ENCODE peak calls at places on chromosomes 16 and 17, in six cellular contexts. One of them, this sample, is unnamed.

GRCh38 chr16:23388786-23389185 is 64.2 kb downstream of the COG7 start:
- DNase-seq in GM23248: no peak
- DNase-seq in GM23338: no peak
- DNase-seq in MM.1S: no peak
- DNase-seq in PC-3: no peak
- DNase-seq in neural progenitor cell: no peak
- DNase-seq in this sample: no peak

GRCh38 chr16:27154573-27155521 is 48.5 kb upstream of the KDM8 start:
- DNase-seq in GM23248: peak; percentile 48
- DNase-seq in GM23338: peak; percentile 88
- DNase-seq in MM.1S: peak; percentile 40
- DNase-seq in PC-3: peak; percentile 41
- DNase-seq in neural progenitor cell: peak; percentile 81
- DNase-seq in this sample: peak; percentile 47

GRCh38 chr17:45149037-45149668 is 878 bp downstream of the HEXIM1 start:
- DNase-seq in GM23248: peak; percentile 91
- DNase-seq in GM23338: peak; percentile 93
- DNase-seq in MM.1S: peak; percentile 76
- DNase-seq in PC-3: peak; percentile 91
- DNase-seq in neural progenitor cell: peak; percentile 95
- DNase-seq in this sample: peak; percentile 84

GRCh38 chr16:28984619-28985135 is at the start of gene LAT:
- DNase-seq in GM23248: peak; percentile 33
- DNase-seq in GM23338: no peak
- DNase-seq in MM.1S: peak; percentile 69
- DNase-seq in PC-3: no peak
- DNase-seq in neural progenitor cell: no peak
- DNase-seq in this sample: no peak

GRCh38 chr17:11205656-11206055 is 35.4 kb upstream of the SHISA6 start:
- DNase-seq in GM23248: no peak
- DNase-seq in GM23338: no peak
- DNase-seq in MM.1S: no peak
- DNase-seq in PC-3: no peak
- DNase-seq in neural progenitor cell: no peak
- DNase-seq in this sample: no peak

GRCh38 chr17:42651392-42651791 is 7.7 kb upstream of the TUBG2 start:
- DNase-seq in GM23248: no peak
- DNase-seq in GM23338: no peak
- DNase-seq in MM.1S: no peak
- DNase-seq in PC-3: no peak
- DNase-seq in neural progenitor cell: no peak
- DNase-seq in this sample: no peak

GRCh38 chr17:45131616-45132301 is 556 bp downstream of the PLCD3 start:
- DNase-seq in GM23248: peak; percentile 56
- DNase-seq in GM23338: peak; percentile 86
- DNase-seq in MM.1S: no peak
- DNase-seq in PC-3: peak; percentile 59
- DNase-seq in neural progenitor cell: peak; percentile 82
- DNase-seq in this sample: peak; percentile 44

GRCh38 chr17:72576289-72576759 is 455.5 kb downstream of the SOX9 start:
- DNase-seq in GM23248: no peak
- DNase-seq in GM23338: peak; percentile 72
- DNase-seq in MM.1S: no peak
- DNase-seq in PC-3: no peak
- DNase-seq in neural progenitor cell: peak; percentile 78
- DNase-seq in this sample: peak; percentile 2

GRCh38 chr16:19858006-19858653 is 26.5 kb downstream of the GPRC5B start:
- DNase-seq in GM23248: no peak
- DNase-seq in GM23338: no peak
- DNase-seq in MM.1S: no peak
- DNase-seq in PC-3: no peak
- DNase-seq in neural progenitor cell: no peak
- DNase-seq in this sample: no peak

GRCh38 chr17:67208232-67208631 is 36.8 kb downstream of the HELZ start:
- DNase-seq in GM23248: no peak
- DNase-seq in GM23338: no peak
- DNase-seq in MM.1S: no peak
- DNase-seq in PC-3: no peak
- DNase-seq in neural progenitor cell: no peak
- DNase-seq in this sample: no peak

GRCh38 chr17:78131172-78132085 is 858 bp downstream of the TMC8 start:
- DNase-seq in GM23248: peak; percentile 41
- DNase-seq in GM23338: no peak
- DNase-seq in MM.1S: peak; percentile 35
- DNase-seq in PC-3: no peak
- DNase-seq in neural progenitor cell: peak; percentile 42
- DNase-seq in this sample: no peak

GRCh38 chr16:67846320-67847063 is at the start of gene NUTF2:
- DNase-seq in GM23248: peak; percentile 97
- DNase-seq in GM23338: peak; percentile 98
- DNase-seq in MM.1S: peak; percentile 96
- DNase-seq in PC-3: peak; percentile 85
- DNase-seq in neural progenitor cell: peak; percentile 99
- DNase-seq in this sample: peak; percentile 83

GRCh38 chr17:632551-632950 is 82.1 kb downstream of the VPS53 start:
- DNase-seq in GM23248: no peak
- DNase-seq in GM23338: no peak
- DNase-seq in MM.1S: no peak
- DNase-seq in PC-3: no peak
- DNase-seq in neural progenitor cell: no peak
- DNase-seq in this sample: no peak

GRCh38 chr17:19384723-19385391 is 2.1 kb downstream of the MFAP4 start:
- DNase-seq in GM23248: peak; percentile 88
- DNase-seq in GM23338: peak; percentile 29
- DNase-seq in MM.1S: no peak
- DNase-seq in PC-3: no peak
- DNase-seq in neural progenitor cell: no peak
- DNase-seq in this sample: no peak

GRCh38 chr16:87169509-87169985 is 147.6 kb downstream of the C16orf95 start:
- DNase-seq in GM23248: peak; percentile 61
- DNase-seq in GM23338: no peak
- DNase-seq in MM.1S: no peak
- DNase-seq in PC-3: no peak
- DNase-seq in neural progenitor cell: no peak
- DNase-seq in this sample: no peak

GRCh38 chr17:238964-239259 is 57.5 kb upstream of the DOC2B start:
- DNase-seq in GM23248: no peak
- DNase-seq in GM23338: no peak
- DNase-seq in MM.1S: no peak
- DNase-seq in PC-3: no peak
- DNase-seq in neural progenitor cell: no peak
- DNase-seq in this sample: no peak

GRCh38 chr17:48520631-48521045 is 10.2 kb downstream of the HOXB1 start:
- DNase-seq in GM23248: peak; percentile 66
- DNase-seq in GM23338: peak; percentile 88
- DNase-seq in MM.1S: no peak
- DNase-seq in PC-3: peak; percentile 66
- DNase-seq in neural progenitor cell: peak; percentile 68
- DNase-seq in this sample: no peak

GRCh38 chr17:57785032-57785431 is 39.9 kb upstream of the CCDC182 start:
- DNase-seq in GM23248: no peak
- DNase-seq in GM23338: no peak
- DNase-seq in MM.1S: no peak
- DNase-seq in PC-3: no peak
- DNase-seq in neural progenitor cell: no peak
- DNase-seq in this sample: no peak

GRCh38 chr17:8555062-8555461 is 75.5 kb downstream of the MYH10 start:
- DNase-seq in GM23248: peak; percentile 13
- DNase-seq in GM23338: no peak
- DNase-seq in MM.1S: no peak
- DNase-seq in PC-3: peak; percentile 51
- DNase-seq in neural progenitor cell: no peak
- DNase-seq in this sample: no peak

GRCh38 chr16:54928016-54928356 is 2.7 kb upstream of the IRX5 start:
- DNase-seq in GM23248: peak; percentile 75
- DNase-seq in GM23338: peak; percentile 30
- DNase-seq in MM.1S: peak; percentile 45
- DNase-seq in PC-3: no peak
- DNase-seq in neural progenitor cell: peak; percentile 51
- DNase-seq in this sample: peak; percentile 38

GRCh38 chr17:82374626-82375331 is 3.2 kb downstream of the UTS2R start:
- DNase-seq in GM23248: no peak
- DNase-seq in GM23338: peak; percentile 77
- DNase-seq in MM.1S: no peak
- DNase-seq in PC-3: no peak
- DNase-seq in neural progenitor cell: no peak
- DNase-seq in this sample: no peak

GRCh38 chr17:42183741-42184711 is 1.2 kb downstream of the HCRT start:
- DNase-seq in GM23248: peak; percentile 86
- DNase-seq in GM23338: peak; percentile 89
- DNase-seq in MM.1S: peak; percentile 89
- DNase-seq in PC-3: no peak
- DNase-seq in neural progenitor cell: peak; percentile 95
- DNase-seq in this sample: no peak

GRCh38 chr16:55615071-55615470 is 40.7 kb upstream of the SLC6A2 start:
- DNase-seq in GM23248: no peak
- DNase-seq in GM23338: no peak
- DNase-seq in MM.1S: no peak
- DNase-seq in PC-3: no peak
- DNase-seq in neural progenitor cell: no peak
- DNase-seq in this sample: no peak

GRCh38 chr17:2904135-2904534 is 107.9 kb downstream of the RAP1GAP2 start:
- DNase-seq in GM23248: peak; percentile 58
- DNase-seq in GM23338: peak; percentile 72
- DNase-seq in MM.1S: no peak
- DNase-seq in PC-3: no peak
- DNase-seq in neural progenitor cell: peak; percentile 56
- DNase-seq in this sample: no peak

GRCh38 chr17:64128787-64129514 is 993 bp downstream of the ERN1 start:
- DNase-seq in GM23248: peak; percentile 68
- DNase-seq in GM23338: peak; percentile 41
- DNase-seq in MM.1S: no peak
- DNase-seq in PC-3: peak; percentile 59
- DNase-seq in neural progenitor cell: no peak
- DNase-seq in this sample: peak; percentile 34

GRCh38 chr16:49282690-49283375 is 1.2 kb upstream of the CBLN1 start:
- DNase-seq in GM23248: no peak
- DNase-seq in GM23338: peak; percentile 85
- DNase-seq in MM.1S: peak; percentile 28
- DNase-seq in PC-3: no peak
- DNase-seq in neural progenitor cell: peak; percentile 49
- DNase-seq in this sample: no peak
- TF ChIP-seq EZH2 in GM23248: peak; percentile 84
- TF ChIP-seq EZH2 in GM23338: peak; percentile 69
- TF ChIP-seq EZH2 in MM.1S: no peak
- TF ChIP-seq EZH2 in PC-3: no peak
- TF ChIP-seq EZH2 in neural progenitor cell: peak; percentile 94
- TF ChIP-seq EZH2 in this sample: no peak

GRCh38 chr17:50051606-50052005 is 4.3 kb upstream of the ITGA3 start:
- DNase-seq in GM23248: peak; percentile 43
- DNase-seq in GM23338: no peak
- DNase-seq in MM.1S: no peak
- DNase-seq in PC-3: peak; percentile 71
- DNase-seq in neural progenitor cell: no peak
- DNase-seq in this sample: no peak

GRCh38 chr17:50052241-50052788 is 3.6 kb upstream of the ITGA3 start:
- DNase-seq in GM23248: no peak
- DNase-seq in GM23338: no peak
- DNase-seq in MM.1S: no peak
- DNase-seq in PC-3: peak; percentile 74
- DNase-seq in neural progenitor cell: no peak
- DNase-seq in this sample: no peak

GRCh38 chr17:50051082-50051576 is 4.8 kb upstream of the ITGA3 start:
- DNase-seq in GM23248: peak; percentile 86
- DNase-seq in GM23338: no peak
- DNase-seq in MM.1S: peak; percentile 15
- DNase-seq in PC-3: peak; percentile 100
- DNase-seq in neural progenitor cell: no peak
- DNase-seq in this sample: peak; percentile 98

GRCh38 chr17:50053654-50053960 is 2.3 kb upstream of the ITGA3 start:
- DNase-seq in GM23248: no peak
- DNase-seq in GM23338: no peak
- DNase-seq in MM.1S: no peak
- DNase-seq in PC-3: no peak
- DNase-seq in neural progenitor cell: no peak
- DNase-seq in this sample: no peak

GRCh38 chr17:50052822-50053653 is 2.9 kb upstream of the ITGA3 start:
- DNase-seq in GM23248: no peak
- DNase-seq in GM23338: no peak
- DNase-seq in MM.1S: no peak
- DNase-seq in PC-3: peak; percentile 51
- DNase-seq in neural progenitor cell: no peak
- DNase-seq in this sample: peak; percentile 78
- H3F3A ChIP-seq in GM23248: peaks cover 43% of the 10 kb centered on the region
- H3F3A ChIP-seq in GM23338: peaks cover 18% of the 10 kb centered on the region
- H3F3A ChIP-seq in MM.1S: peaks cover 18% of the 10 kb centered on the region
- H3F3A ChIP-seq in PC-3: peaks cover 21% of the 10 kb centered on the region
- H3F3A ChIP-seq in neural progenitor cell: peaks cover 30% of the 10 kb centered on the region
- H3F3A ChIP-seq in this sample: peaks cover 85% of the 10 kb centered on the region

GRCh38 chr17:34626141-34626681 is 46.8 kb downstream of the TMEM132E start:
- DNase-seq in GM23248: peak; percentile 8
- DNase-seq in GM23338: peak; percentile 63
- DNase-seq in MM.1S: no peak
- DNase-seq in PC-3: no peak
- DNase-seq in neural progenitor cell: no peak
- DNase-seq in this sample: no peak
- TF ChIP-seq EZH2 in GM23248: no peak
- TF ChIP-seq EZH2 in GM23338: no peak
- TF ChIP-seq EZH2 in MM.1S: no peak
- TF ChIP-seq EZH2 in PC-3: no peak
- TF ChIP-seq EZH2 in neural progenitor cell: peak; percentile 30
- TF ChIP-seq EZH2 in this sample: no peak

GRCh38 chr16:70713342-70713741 is 27.5 kb upstream of the MTSS2 start:
- DNase-seq in GM23248: peak; percentile 44
- DNase-seq in GM23338: no peak
- DNase-seq in MM.1S: no peak
- DNase-seq in PC-3: no peak
- DNase-seq in neural progenitor cell: no peak
- DNase-seq in this sample: no peak

GRCh38 chr16:70712359-70712758 is 26.5 kb upstream of the MTSS2 start:
- DNase-seq in GM23248: no peak
- DNase-seq in GM23338: no peak
- DNase-seq in MM.1S: no peak
- DNase-seq in PC-3: no peak
- DNase-seq in neural progenitor cell: no peak
- DNase-seq in this sample: no peak

GRCh38 chr16:70711211-70711978 is 25.5 kb upstream of the MTSS2 start:
- DNase-seq in GM23248: no peak
- DNase-seq in GM23338: no peak
- DNase-seq in MM.1S: no peak
- DNase-seq in PC-3: no peak
- DNase-seq in neural progenitor cell: no peak
- DNase-seq in this sample: no peak

GRCh38 chr16:70713781-70714180 is 27.9 kb upstream of the MTSS2 start:
- DNase-seq in GM23248: no peak
- DNase-seq in GM23338: no peak
- DNase-seq in MM.1S: no peak
- DNase-seq in PC-3: no peak
- DNase-seq in neural progenitor cell: no peak
- DNase-seq in this sample: no peak

DNA sequence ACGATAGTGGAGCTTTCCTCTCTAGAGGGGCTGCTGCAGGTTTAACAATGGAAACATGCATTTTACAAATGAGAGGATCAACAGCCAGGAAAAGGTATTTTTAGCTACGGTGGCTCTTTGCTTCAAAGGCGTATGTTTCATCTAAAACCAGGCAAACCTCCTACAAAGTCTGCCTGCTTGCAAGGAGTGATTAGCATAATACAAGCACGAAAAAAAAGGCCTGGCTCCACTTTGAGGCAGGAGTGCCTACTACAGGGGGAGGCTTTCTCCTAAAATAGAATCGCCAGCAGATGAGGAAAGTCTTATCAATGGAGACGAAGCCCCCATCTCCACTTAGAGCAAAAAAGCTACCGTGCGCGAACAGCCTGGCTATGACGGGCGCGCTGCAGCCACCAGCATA is 27.1 kb upstream of the MTSS2 start:
- DNase-seq in GM23248: no peak
- DNase-seq in GM23338: no peak
- DNase-seq in MM.1S: no peak
- DNase-seq in PC-3: no peak
- DNase-seq in neural progenitor cell: no peak
- DNase-seq in this sample: no peak
- H3F3A ChIP-seq in GM23248: peaks cover 8% of the 10 kb centered on the region
- H3F3A ChIP-seq in GM23338: peaks cover 6% of the 10 kb centered on the region
- H3F3A ChIP-seq in MM.1S: no peaks in the 10 kb centered on the region
- H3F3A ChIP-seq in PC-3: no peaks in the 10 kb centered on the region
- H3F3A ChIP-seq in neural progenitor cell: no peaks in the 10 kb centered on the region
- H3F3A ChIP-seq in this sample: peaks cover 20% of the 10 kb centered on the region

This sample was measured in PC-9.